ENCODE peak calls at places on chromosomes 16 and 17, in seven cellular contexts. C is NCI-H2081, J is T-helper 22 cell, X is T-helper 1 cell, M is lung microvascular endothelial cell, O is RCC 7860, I is epithelial cell of prostate. P is an unnamed sample.

GRCh38 chr16:57530104-57530522 is 6.3 kb downstream of the CCDC102A start:
- DNase-seq in O (peak), C (no peak), M (peak), X (peak), I (no peak), J (peak), P (no peak)

GRCh38 chr17:83195330-83196087 is 116.1 kb downstream of the METRNL start:
- DNase-seq in J (no peak), I (no peak), O (no peak), M (peak), X (no peak), C (no peak), P (no peak)

GRCh38 chr17:71063127-71063526 is 893.8 kb downstream of the KCNJ2 start:
- DNase-seq in X (no peak), C (no peak), O (no peak), I (no peak), J (no peak), M (no peak), P (no peak)

GRCh38 chr17:71759422-71760060 is 361.3 kb upstream of the SOX9 start:
- DNase-seq in X (no peak), O (no peak), C (no peak), M (no peak), I (no peak), J (no peak), P (no peak)

GRCh38 chr16:48369765-48370164 is 15.4 kb downstream of the SIAH1 start:
- DNase-seq in O (no peak), M (no peak), I (no peak), J (no peak), C (no peak), X (no peak), P (no peak)

GRCh38 chr17:42901535-42902229 is 1.1 kb downstream of the G6PC1 start:
- DNase-seq in C (no peak), I (no peak), O (no peak), J (no peak), X (no peak), M (no peak), P (no peak)

GRCh38 chr17:57651996-57652395 is 93.1 kb downstream of the CCDC182 start:
- DNase-seq in C (no peak), O (no peak), M (no peak), X (no peak), J (no peak), I (no peak), P (no peak)

GRCh38 chr16:30535777-30536190 is 1.1 kb upstream of the ZNF747 start:
- DNase-seq in O (no peak), C (peak), J (peak), I (no peak), M (peak), X (peak), P (no peak)

GRCh38 chr17:45320349-45320930 is 3.6 kb upstream of the MAP3K14 start:
- DNase-seq in I (no peak), M (no peak), C (no peak), X (no peak), J (no peak), O (peak), P (no peak)

GRCh38 chr17:1714488-1714979 is 4.4 kb upstream of the TLCD2 start:
- DNase-seq in O (peak), J (no peak), C (no peak), X (no peak), M (peak), I (no peak), P (no peak)

GRCh38 chr16:50372611-50373344 is 4.0 kb upstream of the BRD7 start:
- DNase-seq in O (peak), X (no peak), J (no peak), I (peak), C (no peak), M (no peak), P (no peak)

GRCh38 chr16:70809392-70810060 is 8.6 kb upstream of the VAC14 start:
- DNase-seq in O (no peak), M (no peak), C (no peak), I (no peak), X (no peak), J (no peak), P (no peak)

GRCh38 chr17:31155208-31155810 is 60.5 kb downstream of the NF1 start:
- DNase-seq in M (no peak), X (no peak), O (no peak), J (no peak), C (no peak), I (no peak), P (no peak)

GRCh38 chr16:30805056-30805369 is 18.0 kb upstream of the ZNF629 start:
- DNase-seq in O (no peak), X (no peak), C (no peak), I (no peak), M (peak), J (no peak), P (no peak)

GRCh38 chr16:4601317-4602186 is 13.1 kb downstream of the UBALD1 start:
- DNase-seq in I (no peak), O (no peak), X (no peak), J (no peak), M (peak), C (peak), P (no peak)